ENCODE peak calls at places on chromosomes 12 and 14, in six cellular contexts. One of them, this sample, is unnamed. For H3K4me1, the result is how much of the 10 kb centered on the place peaks cover.

GRCh38 chr12:54010053-54010971 is 1.5 kb downstream of the HOXC8 start:
- DNase-seq in K562: no peak
- DNase-seq in mesenchymal stem cell: peak
- DNase-seq in tibial nerve: no peak
- DNase-seq in CD8-positive, alpha-beta memory T cell: no peak
- DNase-seq in Panc1: no peak
- DNase-seq in this sample: no peak

GRCh38 chr12:63068857-63069442 is 82.1 kb downstream of the AVPR1A start:
- DNase-seq in K562: peak
- DNase-seq in Panc1: peak
- DNase-seq in mesenchymal stem cell: peak
- DNase-seq in CD8-positive, alpha-beta memory T cell: no peak
- DNase-seq in tibial nerve: no peak
- DNase-seq in this sample: no peak

GRCh38 chr12:124759841-124760508 is 103.7 kb downstream of the SCARB1 start:
- DNase-seq in K562: no peak
- DNase-seq in Panc1: no peak
- DNase-seq in mesenchymal stem cell: no peak
- DNase-seq in CD8-positive, alpha-beta memory T cell: no peak
- DNase-seq in tibial nerve: no peak
- DNase-seq in this sample: no peak

GRCh38 chr12:127903146-127903545 is 363.8 kb upstream of the TMEM132C start:
- DNase-seq in Panc1: no peak
- DNase-seq in tibial nerve: no peak
- DNase-seq in CD8-positive, alpha-beta memory T cell: no peak
- DNase-seq in mesenchymal stem cell: no peak
- DNase-seq in K562: no peak
- DNase-seq in this sample: no peak

GRCh38 chr14:45364565-45364964 is 111.6 kb upstream of the MIS18BP1 start:
- DNase-seq in CD8-positive, alpha-beta memory T cell: no peak
- DNase-seq in tibial nerve: no peak
- DNase-seq in K562: no peak
- DNase-seq in Panc1: no peak
- DNase-seq in mesenchymal stem cell: no peak
- DNase-seq in this sample: no peak

GRCh38 chr12:64221656-64222010 is 463 bp downstream of the KICS2 start:
- DNase-seq in K562: peak
- DNase-seq in mesenchymal stem cell: peak
- DNase-seq in tibial nerve: peak
- DNase-seq in CD8-positive, alpha-beta memory T cell: peak
- DNase-seq in Panc1: peak
- DNase-seq in this sample: peak

GRCh38 chr14:104286086-104286485 is 147.7 kb downstream of the KIF26A start:
- DNase-seq in CD8-positive, alpha-beta memory T cell: peak
- DNase-seq in mesenchymal stem cell: no peak
- DNase-seq in Panc1: no peak
- DNase-seq in K562: no peak
- DNase-seq in tibial nerve: no peak
- DNase-seq in this sample: no peak

GRCh38 chr14:63492391-63492790 is 50.8 kb downstream of the PPP2R5E start:
- DNase-seq in mesenchymal stem cell: peak
- DNase-seq in tibial nerve: no peak
- DNase-seq in Panc1: no peak
- DNase-seq in K562: no peak
- DNase-seq in CD8-positive, alpha-beta memory T cell: no peak
- DNase-seq in this sample: no peak

GRCh38 chr14:61663312-61663974 is 31.9 kb upstream of the HIF1A start:
- DNase-seq in tibial nerve: no peak
- DNase-seq in K562: no peak
- DNase-seq in Panc1: no peak
- DNase-seq in CD8-positive, alpha-beta memory T cell: no peak
- DNase-seq in mesenchymal stem cell: no peak
- DNase-seq in this sample: no peak

GRCh38 chr12:78121969-78122610 is 291.4 kb downstream of the NAV3 start:
- DNase-seq in Panc1: no peak
- DNase-seq in K562: no peak
- DNase-seq in mesenchymal stem cell: no peak
- DNase-seq in tibial nerve: no peak
- DNase-seq in CD8-positive, alpha-beta memory T cell: no peak
- DNase-seq in this sample: no peak

GRCh38 chr12:78671295-78671694 is 193.3 kb upstream of the SYT1 start:
- DNase-seq in Panc1: no peak
- DNase-seq in CD8-positive, alpha-beta memory T cell: no peak
- DNase-seq in mesenchymal stem cell: peak
- DNase-seq in tibial nerve: no peak
- DNase-seq in K562: no peak
- DNase-seq in this sample: no peak

GRCh38 chr12:2411011-2411410 is 358.2 kb downstream of the CACNA1C start:
- DNase-seq in mesenchymal stem cell: no peak
- DNase-seq in tibial nerve: no peak
- DNase-seq in CD8-positive, alpha-beta memory T cell: no peak
- DNase-seq in K562: no peak
- DNase-seq in Panc1: no peak
- DNase-seq in this sample: no peak

GRCh38 chr14:68976160-68977067 is 2.7 kb downstream of the ACTN1 start:
- DNase-seq in tibial nerve: no peak
- DNase-seq in K562: no peak
- DNase-seq in CD8-positive, alpha-beta memory T cell: no peak
- DNase-seq in Panc1: no peak
- DNase-seq in mesenchymal stem cell: no peak
- DNase-seq in this sample: peak

GRCh38 chr14:54003064-54003463 is 46.4 kb upstream of the BMP4 start:
- DNase-seq in CD8-positive, alpha-beta memory T cell: no peak
- DNase-seq in tibial nerve: no peak
- DNase-seq in mesenchymal stem cell: peak
- DNase-seq in K562: no peak
- DNase-seq in Panc1: no peak
- DNase-seq in this sample: no peak

GRCh38 chr14:94681300-94682060 is 69.3 kb downstream of the SERPINA3 start:
- DNase-seq in K562: peak
- DNase-seq in Panc1: no peak
- DNase-seq in CD8-positive, alpha-beta memory T cell: no peak
- DNase-seq in mesenchymal stem cell: no peak
- DNase-seq in tibial nerve: peak
- DNase-seq in this sample: no peak

GRCh38 chr12:14393736-14394135 is 28.3 kb downstream of the ATF7IP start:
- DNase-seq in Panc1: no peak
- DNase-seq in tibial nerve: no peak
- DNase-seq in mesenchymal stem cell: no peak
- DNase-seq in CD8-positive, alpha-beta memory T cell: no peak
- DNase-seq in K562: no peak
- DNase-seq in this sample: no peak

GRCh38 chr12:50174971-50175715 is 8.0 kb upstream of the CERS5 start:
- DNase-seq in CD8-positive, alpha-beta memory T cell: no peak
- DNase-seq in tibial nerve: peak
- DNase-seq in mesenchymal stem cell: peak
- DNase-seq in Panc1: peak
- DNase-seq in K562: peak
- DNase-seq in this sample: peak

GRCh38 chr12:52442600-52443061 is 8.5 kb upstream of the KRT75 start:
- DNase-seq in tibial nerve: no peak
- DNase-seq in CD8-positive, alpha-beta memory T cell: no peak
- DNase-seq in mesenchymal stem cell: peak
- DNase-seq in K562: no peak
- DNase-seq in Panc1: peak
- DNase-seq in this sample: no peak

GRCh38 chr14:23365353-23366162 is 586 bp upstream of the EFS start:
- DNase-seq in CD8-positive, alpha-beta memory T cell: peak
- DNase-seq in mesenchymal stem cell: peak
- DNase-seq in K562: no peak
- DNase-seq in tibial nerve: no peak
- DNase-seq in Panc1: no peak
- DNase-seq in this sample: no peak

DNA sequence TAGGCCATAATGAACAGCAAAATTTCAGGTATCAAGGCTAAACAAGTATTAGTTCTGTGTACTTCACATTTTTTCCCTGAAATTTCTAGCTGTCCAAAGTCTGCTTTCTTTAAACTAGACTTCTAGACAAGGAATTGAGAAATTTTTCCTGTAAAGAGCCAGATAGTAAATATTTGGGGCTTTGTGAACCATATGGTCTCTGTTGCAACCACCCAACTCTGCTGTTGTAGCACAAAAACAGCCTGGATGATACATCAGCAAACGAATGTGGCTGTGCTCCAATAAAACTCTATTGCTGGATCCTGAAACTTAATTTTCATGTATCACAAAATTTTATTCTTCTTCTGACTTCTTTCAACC is 95.9 kb upstream of the SLC38A4 start:
- DNase-seq in Panc1: no peak
- DNase-seq in K562: no peak
- DNase-seq in CD8-positive, alpha-beta memory T cell: no peak
- DNase-seq in mesenchymal stem cell: peak
- DNase-seq in tibial nerve: no peak
- DNase-seq in this sample: peak
- H3K27ac ChIP-seq in Panc1: no peak
- H3K27ac ChIP-seq in K562: no peak
- H3K27ac ChIP-seq in CD8-positive, alpha-beta memory T cell: no peak
- H3K27ac ChIP-seq in mesenchymal stem cell: no peak
- H3K27ac ChIP-seq in tibial nerve: no peak
- H3K27ac ChIP-seq in this sample: peak

GRCh38 chr12:43762596-43762995 is 3.8 kb downstream of the IRAK4 start:
- DNase-seq in K562: no peak
- DNase-seq in mesenchymal stem cell: no peak
- DNase-seq in Panc1: no peak
- DNase-seq in CD8-positive, alpha-beta memory T cell: no peak
- DNase-seq in tibial nerve: no peak
- DNase-seq in this sample: no peak

GRCh38 chr12:43760396-43760795 is 1.6 kb downstream of the IRAK4 start:
- DNase-seq in K562: no peak
- DNase-seq in CD8-positive, alpha-beta memory T cell: no peak
- DNase-seq in tibial nerve: no peak
- DNase-seq in Panc1: no peak
- DNase-seq in mesenchymal stem cell: no peak
- DNase-seq in this sample: no peak

GRCh38 chr12:43763769-43764168 is 5.0 kb downstream of the IRAK4 start:
- DNase-seq in Panc1: no peak
- DNase-seq in tibial nerve: no peak
- DNase-seq in mesenchymal stem cell: no peak
- DNase-seq in CD8-positive, alpha-beta memory T cell: no peak
- DNase-seq in K562: no peak
- DNase-seq in this sample: no peak

GRCh38 chr12:43758728-43759563 is at the start of the genes IRAK4 and PUS7L:
- DNase-seq in mesenchymal stem cell: peak
- DNase-seq in Panc1: peak
- DNase-seq in CD8-positive, alpha-beta memory T cell: peak
- DNase-seq in tibial nerve: peak
- DNase-seq in K562: peak
- DNase-seq in this sample: peak

GRCh38 chr12:43761535-43761934 is 2.8 kb downstream of the IRAK4 start:
- DNase-seq in CD8-positive, alpha-beta memory T cell: no peak
- DNase-seq in tibial nerve: no peak
- DNase-seq in mesenchymal stem cell: no peak
- DNase-seq in K562: no peak
- DNase-seq in Panc1: no peak
- DNase-seq in this sample: no peak
- H3K4me1 ChIP-seq in CD8-positive, alpha-beta memory T cell: under half
- H3K4me1 ChIP-seq in tibial nerve: under half
- H3K4me1 ChIP-seq in mesenchymal stem cell: under half
- H3K4me1 ChIP-seq in K562: under half
- H3K4me1 ChIP-seq in Panc1: under half
- H3K4me1 ChIP-seq in this sample: under half

GRCh38 chr14:88477513-88478250 is 77.1 kb downstream of the PTPN21 start:
- DNase-seq in CD8-positive, alpha-beta memory T cell: no peak
- DNase-seq in Panc1: no peak
- DNase-seq in K562: no peak
- DNase-seq in tibial nerve: no peak
- DNase-seq in mesenchymal stem cell: peak
- DNase-seq in this sample: no peak
- H3K27ac ChIP-seq in CD8-positive, alpha-beta memory T cell: no peak
- H3K27ac ChIP-seq in Panc1: no peak
- H3K27ac ChIP-seq in K562: no peak
- H3K27ac ChIP-seq in tibial nerve: no peak
- H3K27ac ChIP-seq in mesenchymal stem cell: no peak
- H3K27ac ChIP-seq in this sample: no peak

GRCh38 chr12:56155256-56155845 is 2.8 kb upstream of the MYL6 start:
- DNase-seq in K562: no peak
- DNase-seq in Panc1: no peak
- DNase-seq in tibial nerve: no peak
- DNase-seq in CD8-positive, alpha-beta memory T cell: no peak
- DNase-seq in mesenchymal stem cell: no peak
- DNase-seq in this sample: no peak

GRCh38 chr12:56153291-56154065 is 1.1 kb downstream of the MYL6B start:
- DNase-seq in CD8-positive, alpha-beta memory T cell: no peak
- DNase-seq in Panc1: no peak
- DNase-seq in mesenchymal stem cell: no peak
- DNase-seq in K562: no peak
- DNase-seq in tibial nerve: no peak
- DNase-seq in this sample: no peak

GRCh38 chr12:56152756-56153137 is 360 bp downstream of the MYL6B start:
- DNase-seq in Panc1: no peak
- DNase-seq in mesenchymal stem cell: no peak
- DNase-seq in CD8-positive, alpha-beta memory T cell: no peak
- DNase-seq in tibial nerve: no peak
- DNase-seq in K562: no peak
- DNase-seq in this sample: no peak

GRCh38 chr12:56154246-56154771 is 1.9 kb downstream of the MYL6B start:
- DNase-seq in K562: no peak
- DNase-seq in CD8-positive, alpha-beta memory T cell: no peak
- DNase-seq in tibial nerve: no peak
- DNase-seq in Panc1: no peak
- DNase-seq in mesenchymal stem cell: no peak
- DNase-seq in this sample: no peak

DNA sequence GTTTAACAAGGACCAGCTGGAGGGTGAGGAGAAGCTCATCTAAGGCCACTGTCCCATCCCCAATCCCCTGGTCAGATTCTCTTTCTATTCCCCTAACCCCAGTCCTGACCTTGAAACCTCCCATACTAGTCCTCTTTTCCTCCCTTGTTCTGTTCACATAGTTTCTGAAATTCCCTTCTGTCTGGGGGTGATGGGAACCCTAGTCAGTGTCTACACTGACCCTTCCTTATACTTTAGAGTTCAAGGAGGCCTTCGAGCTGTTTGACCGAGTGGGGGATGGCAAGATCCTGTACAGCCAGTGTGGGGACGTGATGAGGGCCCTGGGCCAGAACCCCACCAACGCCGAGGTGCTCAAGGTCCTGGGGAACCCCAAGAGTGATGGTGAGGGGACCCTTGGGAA is 2.4 kb downstream of the MYL6B start:
- DNase-seq in CD8-positive, alpha-beta memory T cell: no peak
- DNase-seq in tibial nerve: no peak
- DNase-seq in K562: no peak
- DNase-seq in Panc1: no peak
- DNase-seq in mesenchymal stem cell: no peak
- DNase-seq in this sample: no peak
- H3K4me1 ChIP-seq in CD8-positive, alpha-beta memory T cell: under half
- H3K4me1 ChIP-seq in tibial nerve: half or more
- H3K4me1 ChIP-seq in K562: under half
- H3K4me1 ChIP-seq in Panc1: under half
- H3K4me1 ChIP-seq in mesenchymal stem cell: under half
- H3K4me1 ChIP-seq in this sample: under half

GRCh38 chr14:74488788-74489397 is 4.2 kb downstream of the NPC2 start:
- DNase-seq in CD8-positive, alpha-beta memory T cell: no peak
- DNase-seq in Panc1: no peak
- DNase-seq in tibial nerve: no peak
- DNase-seq in mesenchymal stem cell: peak
- DNase-seq in K562: no peak
- DNase-seq in this sample: no peak
- H3K27ac ChIP-seq in CD8-positive, alpha-beta memory T cell: no peak
- H3K27ac ChIP-seq in Panc1: no peak
- H3K27ac ChIP-seq in tibial nerve: no peak
- H3K27ac ChIP-seq in mesenchymal stem cell: peak
- H3K27ac ChIP-seq in K562: no peak
- H3K27ac ChIP-seq in this sample: peak